ENCODE peak calls at places on chromosome X, in ten cellular contexts. J is AG04449; W is IMR-90; F is sigmoid colon; Q is tibial nerve; G is NB4; H is CD8-positive, alpha-beta T cell; K is aorta; V is body of pancreas; D is cardiac fibroblast. S is an unnamed sample.
A peak's percentile ranks its signal among the peaks of the same experiment; 100 is the strongest.

GRCh38 chrX:153875391-153876111 is 10.4 kb downstream of the L1CAM start:
- DNase-seq in F (no peak), D (peak; percentile 26), H (peak; percentile 54), J (no peak), K (peak; percentile 88), Q (peak; percentile 29), V (peak; percentile 53), G (peak; percentile 66), W (no peak), S (peak; percentile 78)

GRCh38 chrX:113833096-113833495 is 750.8 kb upstream of the HTR2C start:
- DNase-seq in V (no peak), H (no peak), F (no peak), G (no peak), K (no peak), Q (no peak), W (no peak), D (peak; percentile 17), J (no peak), S (no peak)

GRCh38 chrX:30304866-30305265 is 4.3 kb downstream of the NR0B1 start:
- DNase-seq in D (no peak), H (no peak), J (no peak), W (no peak), V (no peak), F (no peak), Q (no peak), G (no peak), K (no peak), S (no peak)

GRCh38 chrX:69032601-69033000 is 132.7 kb downstream of the PJA1 start:
- DNase-seq in H (no peak), V (no peak), J (no peak), D (no peak), F (no peak), K (no peak), W (peak; percentile 15), G (no peak), Q (no peak), S (no peak)

GRCh38 chrX:94901849-94902248 is 1227.8 kb downstream of the FAM133A start:
- DNase-seq in K (no peak), F (no peak), H (no peak), J (no peak), D (no peak), V (no peak), W (no peak), Q (no peak), G (no peak), S (no peak)

GRCh38 chrX:101539116-101539515 is 11.2 kb upstream of the ARMCX1 start:
- DNase-seq in D (no peak), K (no peak), V (no peak), H (no peak), G (no peak), J (no peak), Q (no peak), F (no peak), W (no peak), S (no peak)

GRCh38 chrX:68299923-68300322 is 133.4 kb downstream of the OPHN1 start:
- DNase-seq in H (no peak), F (no peak), J (no peak), D (peak; percentile 3), K (no peak), Q (no peak), V (no peak), W (peak; percentile 1), G (no peak), S (no peak)

GRCh38 chrX:77785400-77785745 is 643 bp downstream of the ATRX start:
- DNase-seq in H (no peak), Q (no peak), D (peak; percentile 23), V (peak; percentile 18), G (peak; percentile 38), K (no peak), F (no peak), J (no peak), W (peak; percentile 8), S (peak; percentile 12)

GRCh38 chrX:119492463-119492862 is 24.2 kb downstream of the SLC25A5 start:
- DNase-seq in H (no peak), D (no peak), W (no peak), Q (no peak), V (no peak), G (no peak), J (no peak), K (no peak), F (peak; percentile 17), S (no peak)

GRCh38 chrX:104565791-104566687 is at the start of gene IL1RAPL2:
- DNase-seq in G (no peak), D (peak; percentile 22), Q (no peak), K (no peak), V (peak; percentile 71), H (no peak), J (no peak), F (no peak), W (no peak), S (peak; percentile 38)
- H3K4me3 ChIP-seq in G (no peak within 1 kb of the TSS), D (no peak within 1 kb of the TSS), Q (peak within 1 kb of the TSS; percentile 15), K (no peak within 1 kb of the TSS), V (no peak within 1 kb of the TSS), H (no peak within 1 kb of the TSS), J (no peak within 1 kb of the TSS), F (peak within 1 kb of the TSS; percentile 30), W (no peak within 1 kb of the TSS), S (no peak within 1 kb of the TSS)

GRCh38 chrX:143206961-143207360 is 181.2 kb downstream of the SPANXN4 start:
- DNase-seq in G (no peak), F (no peak), K (no peak), Q (no peak), H (no peak), W (no peak), D (no peak), J (no peak), V (no peak), S (no peak)
- H3K4me3 ChIP-seq in G (no peak overlapping the region), F (no peak overlapping the region), K (no peak overlapping the region), Q (no peak overlapping the region), H (no peak overlapping the region), W (no peak overlapping the region), D (no peak overlapping the region), J (no peak overlapping the region), V (no peak overlapping the region), S (no peak overlapping the region)

GRCh38 chrX:132876933-132877332 is 81.5 kb downstream of the HS6ST2 start:
- DNase-seq in F (no peak), H (no peak), D (no peak), J (no peak), V (no peak), G (no peak), Q (no peak), K (no peak), W (no peak), S (no peak)

GRCh38 chrX:132877954-132878536 is 80.4 kb downstream of the HS6ST2 start:
- DNase-seq in G (no peak), H (no peak), W (no peak), K (no peak), D (no peak), V (no peak), J (no peak), Q (no peak), F (no peak), S (no peak)

GRCh38 chrX:132875705-132876508 is 82.5 kb downstream of the HS6ST2 start:
- DNase-seq in G (no peak), K (no peak), V (no peak), J (no peak), D (no peak), W (no peak), Q (no peak), F (no peak), H (no peak), S (no peak)

GRCh38 chrX:132876509-132876837 is 82.0 kb downstream of the HS6ST2 start:
- DNase-seq in Q (no peak), W (no peak), J (no peak), G (no peak), H (no peak), K (no peak), F (no peak), D (no peak), V (no peak), S (no peak)
- H3K4me3 ChIP-seq in Q (no peak overlapping the region), W (no peak overlapping the region), J (no peak overlapping the region), G (no peak overlapping the region), H (no peak overlapping the region), K (no peak overlapping the region), F (no peak overlapping the region), D (no peak overlapping the region), V (no peak overlapping the region), S (no peak overlapping the region)

DNA sequence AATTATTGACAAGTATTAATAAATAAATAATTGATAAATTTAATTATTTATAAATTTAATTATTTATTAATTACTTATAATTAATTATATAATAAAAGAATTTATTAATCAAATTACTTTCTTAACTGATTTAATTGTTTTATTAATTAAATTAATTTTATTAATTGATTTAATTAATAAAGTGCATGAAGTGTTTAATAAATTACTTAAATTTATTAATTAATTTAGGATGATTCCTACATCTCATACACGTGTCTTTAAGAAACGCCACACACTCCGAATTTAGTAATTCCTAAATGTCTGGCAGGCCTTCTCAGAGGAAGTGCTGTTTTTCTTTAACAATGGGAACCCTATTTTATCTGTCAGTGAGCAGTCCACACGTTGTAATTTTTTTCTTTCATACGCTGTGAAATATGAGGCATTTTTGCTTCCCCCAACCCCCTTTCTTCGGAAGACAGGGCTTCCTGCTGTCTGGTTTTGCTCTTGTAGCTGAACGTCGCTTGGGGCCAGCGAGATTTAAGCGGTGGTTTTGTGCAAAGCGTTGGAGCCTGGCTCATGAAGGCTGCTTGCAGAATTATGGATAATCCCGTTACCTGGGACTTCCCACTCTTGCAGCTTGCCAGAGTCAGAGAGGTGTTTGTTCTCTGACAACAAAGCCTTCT is 46.8 kb downstream of the CRLF2 start:
- DNase-seq in F (peak; percentile 63), D (peak; percentile 20), K (no peak), W (no peak), J (no peak), H (no peak), G (peak; percentile 67), Q (no peak), V (no peak), S (no peak)
- H3K4me3 ChIP-seq in F (no peak overlapping the region), D (no peak overlapping the region), K (no peak overlapping the region), W (no peak overlapping the region), J (no peak overlapping the region), H (peak overlapping the region; percentile 9), G (no peak overlapping the region), Q (no peak overlapping the region), V (no peak overlapping the region), S (no peak overlapping the region)

GRCh38 chrX:137032841-137033773 is 688 bp downstream of the GPR101 start:
- DNase-seq in J (no peak), V (no peak), H (no peak), F (no peak), D (no peak), K (no peak), W (no peak), Q (no peak), G (no peak), S (no peak)
- H3K4me3 ChIP-seq in J (no peak overlapping the region), V (no peak overlapping the region), H (peak overlapping the region; percentile 55), F (peak overlapping the region; percentile 13), D (no peak overlapping the region), K (no peak overlapping the region), W (no peak overlapping the region), Q (no peak overlapping the region), G (no peak overlapping the region), S (no peak overlapping the region)